ENCODE peak calls at places on chromosome 3, in seven cellular contexts. T is RWPE2, M is T-helper 2 cell, V is globus pallidus, L is GM23248, X is GM19239, S is spleen. W is an unnamed sample.
A peak's percentile ranks its signal among the peaks of the same experiment; 100 is the strongest.

GRCh38 chr3:99952306-99952705 is 134.6 kb downstream of the CMSS1 start:
- DNase-seq in T (no peak), M (no peak), V (no peak), L (peak; percentile 69), X (no peak), S (no peak), W (no peak)

GRCh38 chr3:197027151-197027895 is 2.3 kb downstream of the MELTF start:
- DNase-seq in T (peak; percentile 78), M (no peak), V (no peak), L (peak; percentile 21), X (no peak), S (no peak), W (peak; percentile 15)

GRCh38 chr3:65126527-65127440 is 439.0 kb upstream of the ADAMTS9 start:
- DNase-seq in T (no peak), M (no peak), V (no peak), L (peak; percentile 66), X (no peak), S (no peak), W (no peak)

GRCh38 chr3:111667621-111668239 is 72.6 kb upstream of the ZBED2 start:
- DNase-seq in T (no peak), M (peak; percentile 98), V (peak; percentile 67), L (peak; percentile 50), X (peak; percentile 44), S (peak; percentile 90), W (peak; percentile 49)

GRCh38 chr3:118292841-118293240 is 741.8 kb downstream of the IGSF11 start:
- DNase-seq in T (no peak), M (no peak), V (no peak), L (no peak), X (no peak), S (no peak), W (no peak)

GRCh38 chr3:43638594-43639447 is 17.0 kb upstream of the ANO10 start:
- DNase-seq in T (no peak), M (peak; percentile 47), V (no peak), L (peak; percentile 42), X (no peak), S (peak; percentile 78), W (peak; percentile 31)

GRCh38 chr3:195123196-195123805 is 147.7 kb downstream of the XXYLT1 start:
- DNase-seq in T (no peak), M (no peak), V (no peak), L (peak; percentile 60), X (no peak), S (no peak), W (no peak)

GRCh38 chr3:17336291-17336690 is 406.1 kb downstream of the TBC1D5 start:
- DNase-seq in T (no peak), M (no peak), V (no peak), L (no peak), X (no peak), S (no peak), W (no peak)

GRCh38 chr3:126126292-126126691 is 42.4 kb upstream of the SLC41A3 start:
- DNase-seq in T (no peak), M (no peak), V (no peak), L (no peak), X (no peak), S (peak; percentile 47), W (no peak)

GRCh38 chr3:195609229-195609628 is 25.5 kb upstream of the APOD start:
- DNase-seq in T (no peak), M (peak; percentile 96), V (no peak), L (no peak), X (no peak), S (no peak), W (no peak)

GRCh38 chr3:124985358-124985757 is 50.8 kb upstream of the MUC13 start:
- DNase-seq in T (no peak), M (no peak), V (no peak), L (peak; percentile 93), X (no peak), S (no peak), W (no peak)

GRCh38 chr3:15317164-15317477 is 15.3 kb downstream of the SH3BP5 start:
- DNase-seq in T (no peak), M (no peak), V (no peak), L (peak; percentile 75), X (no peak), S (no peak), W (no peak)

GRCh38 chr3:149215474-149215873 is 6.2 kb downstream of the CP start:
- DNase-seq in T (no peak), M (no peak), V (no peak), L (no peak), X (no peak), S (no peak), W (no peak)

GRCh38 chr3:134315286-134316106 is 58.8 kb downstream of the AMOTL2 start:
- DNase-seq in T (no peak), M (no peak), V (no peak), L (peak; percentile 93), X (no peak), S (peak; percentile 73), W (no peak)

GRCh38 chr3:64533565-64534317 is 154.1 kb downstream of the ADAMTS9 start:
- DNase-seq in T (peak; percentile 77), M (peak; percentile 52), V (peak; percentile 73), L (peak; percentile 90), X (peak; percentile 34), S (peak; percentile 81), W (peak; percentile 65)

GRCh38 chr3:71217640-71218222 is 365.8 kb downstream of the FOXP1 start:
- DNase-seq in T (no peak), M (no peak), V (no peak), L (no peak), X (no peak), S (no peak), W (no peak)

GRCh38 chr3:23566499-23566898 is 239.3 kb upstream of the UBE2E1 start:
- DNase-seq in T (no peak), M (no peak), V (no peak), L (no peak), X (no peak), S (no peak), W (no peak)

GRCh38 chr3:60594025-60594424 is 657.2 kb downstream of the FHIT start:
- DNase-seq in T (peak; percentile 78), M (no peak), V (peak; percentile 20), L (no peak), X (no peak), S (no peak), W (no peak)

GRCh38 chr3:160210799-160211221 is 14.4 kb upstream of the C3orf80 start:
- DNase-seq in T (no peak), M (peak; percentile 51), V (no peak), L (peak; percentile 87), X (no peak), S (no peak), W (no peak)

GRCh38 chr3:127560051-127560787 is 30.3 kb downstream of the TPRA1 start:
- DNase-seq in T (no peak), M (peak; percentile 62), V (no peak), L (no peak), X (no peak), S (no peak), W (no peak)

GRCh38 chr3:99344216-99344615 is 294.2 kb upstream of the COL8A1 start:
- DNase-seq in T (no peak), M (no peak), V (no peak), L (peak; percentile 55), X (no peak), S (no peak), W (no peak)

GRCh38 chr3:16884748-16885587 is at the start of gene PLCL2:
- DNase-seq in T (no peak), M (peak; percentile 82), V (no peak), L (peak; percentile 72), X (peak; percentile 65), S (peak; percentile 93), W (peak; percentile 80)

W was measured in GM13976.